ENCODE peak calls at places on chromosomes 3 and 15, in eight cellular contexts. G is caudate nucleus, O is ovary, M is HS-27A, R is trophoblast cell, Z is IMR-90, Q is Right ventricle myocardium inferior, B is NCI-H1105 treated with DMSO at 0.1 percent for 48 hours. L is an unnamed sample.

GRCh38 chr3:133691410-133692107 is 29.8 kb upstream of the TOPBP1 start:
- DNase-seq in Z (peak; percentile 8), O (no peak), R (no peak), M (no peak), Q (no peak), G (no peak), B (no peak), L (no peak)

GRCh38 chr3:183626877-183627594 is 8.4 kb upstream of the KLHL24 start:
- DNase-seq in G (no peak), B (no peak), M (no peak), Q (no peak), R (peak; percentile 29), O (no peak), Z (no peak), L (no peak)

GRCh38 chr3:9976736-9977709 is 9.6 kb downstream of the EMC3 start:
- DNase-seq in M (peak; percentile 91), Z (peak; percentile 98), B (no peak), R (peak; percentile 77), Q (peak; percentile 82), O (peak; percentile 52), G (no peak), L (no peak)

GRCh38 chr3:186679151-186679550 is 13.3 kb downstream of the HRG start:
- DNase-seq in Z (no peak), M (no peak), B (no peak), G (no peak), Q (no peak), R (no peak), O (no peak), L (no peak)

GRCh38 chr3:6097021-6097420 is 763.9 kb upstream of the GRM7 start:
- DNase-seq in Q (no peak), O (no peak), R (no peak), M (no peak), G (no peak), Z (no peak), B (no peak), L (no peak)

GRCh38 chr3:70000563-70001081 is 1.1 kb downstream of the SAMMSON start:
- DNase-seq in O (no peak), R (no peak), Q (no peak), B (no peak), G (peak; percentile 38), M (no peak), Z (peak; percentile 20), L (no peak)

GRCh38 chr15:74535388-74536084 is 5.5 kb upstream of the ARID3B start:
- DNase-seq in R (no peak), Q (no peak), M (no peak), B (no peak), Z (peak; percentile 73), O (no peak), G (no peak), L (no peak)

GRCh38 chr3:188043891-188044290 is 110.1 kb upstream of the LPP start:
- DNase-seq in B (no peak), M (no peak), G (no peak), R (no peak), Q (no peak), O (no peak), Z (no peak), L (no peak)

GRCh38 chr3:109081746-109082510 is 36.0 kb downstream of the MORC1 start:
- DNase-seq in R (peak; percentile 77), G (no peak), Q (no peak), M (peak; percentile 22), B (peak; percentile 37), Z (peak; percentile 54), O (no peak), L (no peak)

GRCh38 chr3:195888981-195889842 is 19.1 kb downstream of the TNK2 start:
- DNase-seq in G (no peak), R (no peak), Z (no peak), M (no peak), B (no peak), Q (peak; percentile 53), O (no peak), L (no peak)

GRCh38 chr15:69908060-69908459 is 189.7 kb downstream of the TLE3 start:
- DNase-seq in Z (no peak), B (no peak), R (no peak), O (no peak), Q (no peak), M (no peak), G (no peak), L (no peak)

GRCh38 chr15:85689729-85690128 is 105.0 kb downstream of the KLHL25 start:
- DNase-seq in Q (no peak), M (no peak), G (no peak), O (peak; percentile 44), B (no peak), R (no peak), Z (peak; percentile 72), L (peak; percentile 54)

GRCh38 chr3:184066211-184066610 is 13.4 kb downstream of the HTR3C start:
- DNase-seq in Z (peak; percentile 9), B (no peak), R (peak; percentile 38), Q (no peak), O (no peak), G (no peak), M (no peak), L (no peak)

GRCh38 chr3:81242871-81243270 is 518.6 kb downstream of the GBE1 start:
- DNase-seq in G (no peak), Z (peak; percentile 3), B (peak; percentile 26), M (no peak), R (no peak), O (no peak), Q (no peak), L (no peak)

GRCh38 chr15:40974921-40975320 is 21.6 kb downstream of the CHAC1 start:
- DNase-seq in B (no peak), R (no peak), G (no peak), Q (no peak), O (no peak), M (no peak), Z (no peak), L (no peak)

GRCh38 chr3:156642750-156643728 is 31.4 kb upstream of the TIPARP start:
- DNase-seq in G (no peak), Z (no peak), Q (no peak), B (no peak), O (no peak), R (no peak), M (no peak), L (no peak)

GRCh38 chr3:127426444-127427168 is 138.8 kb upstream of the PRR20G start:
- DNase-seq in B (no peak), Z (no peak), O (no peak), R (no peak), M (no peak), Q (no peak), G (no peak), L (no peak)

GRCh38 chr15:30065025-30065801 is 17.5 kb upstream of the GOLGA8J start:
- DNase-seq in B (no peak), G (no peak), Q (no peak), Z (peak; percentile 18), R (peak; percentile 42), M (peak; percentile 74), O (no peak), L (no peak)

GRCh38 chr3:77320514-77320913 is 280.6 kb downstream of the ROBO2 start:
- DNase-seq in Z (peak; percentile 67), R (no peak), O (no peak), B (no peak), M (peak; percentile 4), Q (no peak), G (no peak), L (no peak)

GRCh38 chr15:48682949-48683651 is 37.6 kb upstream of the FBN1 start:
- DNase-seq in O (peak; percentile 21), G (no peak), M (no peak), Q (peak; percentile 71), Z (peak; percentile 70), R (peak; percentile 94), B (no peak), L (no peak)

GRCh38 chr3:5429517-5429890 is 242.0 kb downstream of the EDEM1 start:
- DNase-seq in R (no peak), G (no peak), B (no peak), Q (no peak), Z (no peak), M (no peak), O (no peak), L (no peak)

GRCh38 chr3:38650248-38650940 is 907 bp upstream of the SCN5A start:
- DNase-seq in Q (no peak), R (no peak), G (no peak), B (no peak), Z (no peak), M (no peak), O (no peak), L (no peak)

GRCh38 chr3:195097331-195098255 is 173.4 kb downstream of the XXYLT1 start:
- DNase-seq in M (no peak), Z (peak; percentile 19), R (no peak), O (no peak), Q (no peak), B (no peak), G (no peak), L (no peak)

GRCh38 chr3:117495620-117496019 is 786.0 kb downstream of the TUSC7 start:
- DNase-seq in Z (peak; percentile 59), G (no peak), Q (no peak), M (no peak), O (no peak), R (no peak), B (no peak), L (no peak)

L was measured in CD4-positive, alpha-beta T cell.